ENCODE peak calls at places on chromosomes 4 and X, in four cellular contexts. M is tibial nerve, U is lung, P is astrocyte of the spinal cord. E is an unnamed sample.

GRCh38 chrX:39605183-39605582 is 492.6 kb downstream of the BCOR start:
- DNase-seq in M (no peak), U (no peak), P (no peak), E (no peak)

GRCh38 chr4:8472689-8473197 is 32.2 kb downstream of the TRMT44 start:
- DNase-seq in M (no peak), U (no peak), P (peak; percentile 98), E (peak; percentile 97)

GRCh38 chr4:88010921-88011320 is 3.5 kb downstream of the PKD2 start:
- DNase-seq in M (no peak), U (no peak), P (peak; percentile 40), E (peak; percentile 32)

GRCh38 chr4:8904666-8905065 is 33.0 kb upstream of the HMX1 start:
- DNase-seq in M (no peak), U (no peak), P (no peak), E (no peak)

GRCh38 chr4:16627999-16628398 is 270.4 kb downstream of the LDB2 start:
- DNase-seq in M (no peak), U (no peak), P (peak; percentile 86), E (peak; percentile 95)

GRCh38 chr4:126269106-126269505 is 954.4 kb downstream of the FAT4 start:
- DNase-seq in M (no peak), U (no peak), P (no peak), E (peak; percentile 68)

GRCh38 chr4:110487873-110488272 is 11.9 kb downstream of the ENPEP start:
- DNase-seq in M (no peak), U (no peak), P (no peak), E (peak; percentile 36)

GRCh38 chr4:94472056-94472826 is 20.5 kb downstream of the PDLIM5 start:
- DNase-seq in M (no peak), U (no peak), P (peak; percentile 73), E (peak; percentile 85)

GRCh38 chr4:121822047-121822446 is 1.6 kb downstream of the CCNA2 start:
- DNase-seq in M (no peak), U (no peak), P (no peak), E (no peak)

GRCh38 chr4:57993934-57994333 is 883.7 kb upstream of the IGFBP7 start:
- DNase-seq in M (no peak), U (no peak), P (no peak), E (no peak)

GRCh38 chr4:185374573-185374972 is 21.2 kb downstream of the LRP2BP start:
- DNase-seq in M (no peak), U (no peak), P (no peak), E (no peak)

GRCh38 chr4:184805462-184806245 is 20.1 kb downstream of the ACSL1 start:
- DNase-seq in M (peak; percentile 40), U (peak; percentile 83), P (no peak), E (no peak)

DNA sequence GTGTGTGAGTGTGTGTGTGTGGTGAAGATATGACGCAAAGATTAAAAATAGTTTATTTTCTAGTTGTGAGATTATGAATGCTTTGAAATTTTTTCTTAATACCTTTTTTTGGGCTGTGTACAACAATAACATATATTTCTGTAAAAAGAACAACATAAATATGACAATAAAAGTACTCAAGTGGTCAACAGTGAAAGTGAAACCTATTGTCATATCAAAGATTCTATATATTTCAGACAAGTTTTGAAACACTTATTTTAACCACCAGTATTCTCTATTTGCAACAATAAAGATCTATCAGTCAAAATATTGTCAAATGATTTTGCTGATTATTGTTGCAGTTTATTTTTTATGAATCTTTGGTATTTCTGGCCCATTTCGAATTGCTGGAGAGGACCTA is 98.0 kb downstream of the SPOCK3 start:
- DNase-seq in M (no peak), U (no peak), P (no peak), E (no peak)
- H3K4me3 ChIP-seq in M (no peak overlapping the region), U (no peak overlapping the region), P (no peak overlapping the region), E (no peak overlapping the region)

DNA sequence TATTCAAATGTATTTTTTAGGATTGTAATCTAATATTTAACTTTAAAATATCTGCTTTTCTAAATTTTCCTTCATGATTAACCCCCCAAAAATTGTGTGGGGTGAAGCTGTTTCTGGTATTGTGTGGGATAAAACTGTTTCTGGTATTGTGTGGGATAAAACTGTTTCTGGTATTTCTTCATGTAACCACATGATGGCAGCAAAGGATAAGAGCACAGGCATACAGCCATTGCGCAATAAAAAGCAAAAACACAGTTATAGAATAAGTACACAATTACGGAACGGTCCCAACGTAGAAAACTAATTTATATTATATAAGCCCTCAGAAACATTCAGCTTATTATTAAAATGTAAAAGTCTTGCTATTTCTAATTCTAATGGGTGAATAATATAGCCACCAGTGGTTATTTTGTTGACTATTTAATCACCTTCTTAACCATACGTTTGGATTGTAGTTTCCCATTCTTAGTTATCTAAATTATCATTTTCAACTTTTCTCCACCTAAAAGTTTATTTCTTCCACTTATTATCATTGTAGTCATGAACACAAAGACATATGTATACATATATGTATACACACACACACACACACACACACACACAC is 333.9 kb upstream of the FSTL5 start:
- DNase-seq in M (no peak), U (no peak), P (peak; percentile 48), E (peak; percentile 66)
- H3K4me3 ChIP-seq in M (no peak overlapping the region), U (no peak overlapping the region), P (no peak overlapping the region), E (no peak overlapping the region)

GRCh38 chrX:48575642-48576041 is 1.4 kb downstream of the RBM3 start:
- DNase-seq in M (no peak), U (no peak), P (no peak), E (no peak)
- H3K4me3 ChIP-seq in M (peak overlapping the region; percentile 48), U (peak overlapping the region; percentile 67), P (peak overlapping the region; percentile 65), E (peak overlapping the region; percentile 74)

GRCh38 chr4:182144621-182145359 is 98.4 kb upstream of the TENM3 start:
- DNase-seq in M (no peak), U (no peak), P (peak; percentile 6), E (no peak)
- H3K4me3 ChIP-seq in M (peak overlapping the region; percentile 66), U (peak overlapping the region; percentile 27), P (peak overlapping the region; percentile 80), E (peak overlapping the region; percentile 55)

DNA sequence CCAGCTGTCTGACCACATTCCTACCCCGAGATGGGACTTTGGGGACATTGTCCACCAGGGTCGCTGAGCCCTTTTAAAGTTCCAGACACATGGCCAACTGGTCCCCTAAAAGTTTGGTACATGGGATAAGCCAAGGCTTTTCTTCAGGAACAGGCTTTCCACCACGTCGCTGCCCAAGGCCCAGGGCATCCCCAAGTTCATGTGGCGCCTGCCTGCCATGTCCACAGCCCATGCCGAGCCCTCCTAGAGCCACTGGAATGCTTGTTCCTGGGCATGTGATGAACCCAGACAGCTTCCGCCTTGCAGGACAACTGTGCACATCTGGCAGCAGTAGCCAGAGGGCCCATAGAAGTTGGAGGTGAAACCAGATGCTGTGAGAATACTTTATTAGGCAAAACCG is 41.3 kb downstream of the FRG1 start:
- DNase-seq in M (no peak), U (no peak), P (no peak), E (no peak)
- H3K4me3 ChIP-seq in M (no peak overlapping the region), U (no peak overlapping the region), P (no peak overlapping the region), E (no peak overlapping the region)

DNA sequence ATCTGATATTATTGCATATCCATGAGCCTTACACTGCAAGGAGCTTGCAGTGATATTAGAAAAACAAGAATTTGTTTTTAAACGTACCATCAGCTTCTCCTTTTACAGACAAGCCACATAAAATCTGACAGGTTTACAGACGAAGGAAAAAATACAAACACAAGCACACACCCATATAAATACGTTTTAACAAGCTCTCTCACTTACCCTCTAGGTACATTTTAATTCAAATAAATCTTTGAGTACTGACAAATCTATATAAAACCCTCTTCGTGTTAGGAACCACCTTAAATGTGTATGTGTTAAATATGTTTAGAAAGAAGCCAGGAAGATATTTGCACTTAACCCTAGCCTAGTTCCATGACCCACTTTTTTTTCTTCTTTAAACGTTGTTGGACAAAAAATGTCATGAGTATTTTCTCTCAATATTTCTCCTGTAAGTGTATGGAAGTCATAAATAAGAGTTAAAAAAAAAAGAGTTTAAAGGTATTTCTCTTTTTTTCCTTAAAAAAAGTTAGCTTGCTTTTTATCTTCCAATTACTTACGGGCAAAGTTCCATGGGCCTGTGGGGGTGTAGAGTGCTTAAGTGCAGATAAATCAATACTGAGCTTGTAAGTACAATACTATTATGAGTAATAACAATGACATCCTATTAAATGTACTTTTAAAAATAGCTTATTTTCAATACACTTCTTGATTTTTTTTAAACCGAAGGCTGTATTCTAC is 1.5 kb downstream of the ARAP2 start:
- DNase-seq in M (no peak), U (no peak), P (peak; percentile 13), E (no peak)
- H3K4me3 ChIP-seq in M (peak overlapping the region; percentile 5), U (no peak overlapping the region), P (peak overlapping the region; percentile 60), E (no peak overlapping the region)

DNA sequence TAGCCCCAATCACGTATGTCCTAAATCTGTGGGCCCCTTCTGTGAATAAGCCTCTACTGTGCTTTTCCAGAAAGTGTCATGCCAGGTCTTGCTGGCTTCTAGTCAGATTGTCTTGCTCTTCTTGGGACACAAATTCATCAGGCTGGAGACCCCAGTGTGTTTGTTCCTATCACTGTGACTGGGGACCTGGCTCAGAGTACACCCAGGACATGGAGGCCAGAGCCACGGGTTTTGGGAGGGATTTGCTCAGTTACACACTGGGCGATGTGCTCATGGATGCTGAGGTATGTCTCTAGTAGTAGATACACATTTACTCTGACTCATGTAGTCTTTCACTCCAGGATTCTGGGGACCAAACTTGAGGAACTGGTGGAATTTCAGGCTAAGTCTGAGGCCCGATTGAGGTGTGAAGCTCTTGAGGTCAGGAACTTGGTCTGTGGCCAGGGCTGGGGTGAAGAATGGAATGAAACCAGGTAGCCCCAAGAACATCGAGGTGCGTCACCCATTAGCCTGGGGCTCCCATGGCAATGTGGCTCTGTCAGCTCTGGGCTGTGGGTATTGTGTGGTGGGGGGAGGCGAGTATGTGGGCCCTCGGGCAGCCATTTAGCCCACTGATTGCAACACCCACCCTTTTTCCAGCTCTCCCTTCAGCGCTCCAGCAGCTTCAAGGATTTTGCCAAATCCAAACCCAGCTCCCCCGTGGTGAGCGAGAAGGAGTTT is 7.7 kb downstream of the SASH3 start:
- DNase-seq in M (no peak), U (no peak), P (no peak), E (no peak)
- H3K4me3 ChIP-seq in M (no peak overlapping the region), U (no peak overlapping the region), P (no peak overlapping the region), E (no peak overlapping the region)